ENCODE peak calls at places on chromosome 5, in six cellular contexts. One of them, this sample, is unnamed.

GRCh38 chr5:33227746-33228145 is 213.0 kb upstream of the TARS1 start:
- DNase-seq in ureter: no peak
- DNase-seq in neural crest cell: no peak
- DNase-seq in body of pancreas: no peak
- DNase-seq in stimulated activated CD4-positive, alpha-beta T cell treated with anti-CD3 and anti-CD28 coated beads, Interleukin-1b, Interleukin-23, amount 100 ng/mL, for 24 hours: no peak
- DNase-seq in foreskin fibroblast: no peak
- DNase-seq in this sample: no peak

GRCh38 chr5:143002459-143003327 is 232.5 kb downstream of the ARHGAP26 start:
- DNase-seq in ureter: no peak
- DNase-seq in neural crest cell: no peak
- DNase-seq in body of pancreas: no peak
- DNase-seq in stimulated activated CD4-positive, alpha-beta T cell treated with anti-CD3 and anti-CD28 coated beads, Interleukin-1b, Interleukin-23, amount 100 ng/mL, for 24 hours: no peak
- DNase-seq in foreskin fibroblast: peak
- DNase-seq in this sample: peak

GRCh38 chr5:11013793-11014192 is 252.8 kb upstream of the DAP start:
- DNase-seq in ureter: no peak
- DNase-seq in neural crest cell: no peak
- DNase-seq in body of pancreas: peak
- DNase-seq in stimulated activated CD4-positive, alpha-beta T cell treated with anti-CD3 and anti-CD28 coated beads, Interleukin-1b, Interleukin-23, amount 100 ng/mL, for 24 hours: no peak
- DNase-seq in foreskin fibroblast: no peak
- DNase-seq in this sample: no peak

GRCh38 chr5:113446358-113446927 is 11.7 kb upstream of the TSSK1B start:
- DNase-seq in ureter: no peak
- DNase-seq in neural crest cell: no peak
- DNase-seq in body of pancreas: no peak
- DNase-seq in stimulated activated CD4-positive, alpha-beta T cell treated with anti-CD3 and anti-CD28 coated beads, Interleukin-1b, Interleukin-23, amount 100 ng/mL, for 24 hours: no peak
- DNase-seq in foreskin fibroblast: no peak
- DNase-seq in this sample: no peak

GRCh38 chr5:128574041-128574440 is 36.0 kb upstream of the FBN2 start:
- DNase-seq in ureter: no peak
- DNase-seq in neural crest cell: no peak
- DNase-seq in body of pancreas: no peak
- DNase-seq in stimulated activated CD4-positive, alpha-beta T cell treated with anti-CD3 and anti-CD28 coated beads, Interleukin-1b, Interleukin-23, amount 100 ng/mL, for 24 hours: no peak
- DNase-seq in foreskin fibroblast: peak
- DNase-seq in this sample: no peak

GRCh38 chr5:173963867-173964429 is 25.0 kb upstream of the C5orf47 start:
- DNase-seq in ureter: no peak
- DNase-seq in neural crest cell: peak
- DNase-seq in body of pancreas: no peak
- DNase-seq in stimulated activated CD4-positive, alpha-beta T cell treated with anti-CD3 and anti-CD28 coated beads, Interleukin-1b, Interleukin-23, amount 100 ng/mL, for 24 hours: no peak
- DNase-seq in foreskin fibroblast: no peak
- DNase-seq in this sample: no peak

GRCh38 chr5:136808756-136809155 is 443.4 kb upstream of the TRPC7 start:
- DNase-seq in ureter: no peak
- DNase-seq in neural crest cell: no peak
- DNase-seq in body of pancreas: no peak
- DNase-seq in stimulated activated CD4-positive, alpha-beta T cell treated with anti-CD3 and anti-CD28 coated beads, Interleukin-1b, Interleukin-23, amount 100 ng/mL, for 24 hours: no peak
- DNase-seq in foreskin fibroblast: no peak
- DNase-seq in this sample: no peak

GRCh38 chr5:78594946-78595921 is 53.3 kb downstream of the LHFPL2 start:
- DNase-seq in ureter: peak
- DNase-seq in neural crest cell: no peak
- DNase-seq in body of pancreas: peak
- DNase-seq in stimulated activated CD4-positive, alpha-beta T cell treated with anti-CD3 and anti-CD28 coated beads, Interleukin-1b, Interleukin-23, amount 100 ng/mL, for 24 hours: no peak
- DNase-seq in foreskin fibroblast: peak
- DNase-seq in this sample: no peak

GRCh38 chr5:73311291-73312110 is 137.1 kb downstream of the FOXD1 start:
- DNase-seq in ureter: no peak
- DNase-seq in neural crest cell: no peak
- DNase-seq in body of pancreas: no peak
- DNase-seq in stimulated activated CD4-positive, alpha-beta T cell treated with anti-CD3 and anti-CD28 coated beads, Interleukin-1b, Interleukin-23, amount 100 ng/mL, for 24 hours: no peak
- DNase-seq in foreskin fibroblast: peak
- DNase-seq in this sample: no peak

GRCh38 chr5:74021090-74021489 is 395.1 kb downstream of the ARHGEF28 start:
- DNase-seq in ureter: no peak
- DNase-seq in neural crest cell: no peak
- DNase-seq in body of pancreas: no peak
- DNase-seq in stimulated activated CD4-positive, alpha-beta T cell treated with anti-CD3 and anti-CD28 coated beads, Interleukin-1b, Interleukin-23, amount 100 ng/mL, for 24 hours: no peak
- DNase-seq in foreskin fibroblast: no peak
- DNase-seq in this sample: no peak

GRCh38 chr5:132011561-132012384 is at the start of gene ACSL6:
- DNase-seq in ureter: peak
- DNase-seq in neural crest cell: peak
- DNase-seq in body of pancreas: peak
- DNase-seq in stimulated activated CD4-positive, alpha-beta T cell treated with anti-CD3 and anti-CD28 coated beads, Interleukin-1b, Interleukin-23, amount 100 ng/mL, for 24 hours: no peak
- DNase-seq in foreskin fibroblast: no peak
- DNase-seq in this sample: no peak

GRCh38 chr5:53815471-53815870 is 255.0 kb downstream of the NDUFS4 start:
- DNase-seq in ureter: no peak
- DNase-seq in neural crest cell: no peak
- DNase-seq in body of pancreas: no peak
- DNase-seq in stimulated activated CD4-positive, alpha-beta T cell treated with anti-CD3 and anti-CD28 coated beads, Interleukin-1b, Interleukin-23, amount 100 ng/mL, for 24 hours: no peak
- DNase-seq in foreskin fibroblast: no peak
- DNase-seq in this sample: no peak

GRCh38 chr5:120062515-120062917 is 401.6 kb upstream of the PRR16 start:
- DNase-seq in ureter: no peak
- DNase-seq in neural crest cell: no peak
- DNase-seq in body of pancreas: no peak
- DNase-seq in stimulated activated CD4-positive, alpha-beta T cell treated with anti-CD3 and anti-CD28 coated beads, Interleukin-1b, Interleukin-23, amount 100 ng/mL, for 24 hours: no peak
- DNase-seq in foreskin fibroblast: peak
- DNase-seq in this sample: no peak

GRCh38 chr5:40521925-40522324 is 157.8 kb upstream of the PTGER4 start:
- DNase-seq in ureter: no peak
- DNase-seq in neural crest cell: no peak
- DNase-seq in body of pancreas: no peak
- DNase-seq in stimulated activated CD4-positive, alpha-beta T cell treated with anti-CD3 and anti-CD28 coated beads, Interleukin-1b, Interleukin-23, amount 100 ng/mL, for 24 hours: no peak
- DNase-seq in foreskin fibroblast: no peak
- DNase-seq in this sample: no peak

GRCh38 chr5:65171645-65172044 is 310.1 kb downstream of the ADAMTS6 start:
- DNase-seq in ureter: no peak
- DNase-seq in neural crest cell: no peak
- DNase-seq in body of pancreas: no peak
- DNase-seq in stimulated activated CD4-positive, alpha-beta T cell treated with anti-CD3 and anti-CD28 coated beads, Interleukin-1b, Interleukin-23, amount 100 ng/mL, for 24 hours: no peak
- DNase-seq in foreskin fibroblast: no peak
- DNase-seq in this sample: no peak

GRCh38 chr5:171808951-171809350 is 23.3 kb downstream of the SMIM23 start:
- DNase-seq in ureter: no peak
- DNase-seq in neural crest cell: no peak
- DNase-seq in body of pancreas: no peak
- DNase-seq in stimulated activated CD4-positive, alpha-beta T cell treated with anti-CD3 and anti-CD28 coated beads, Interleukin-1b, Interleukin-23, amount 100 ng/mL, for 24 hours: no peak
- DNase-seq in foreskin fibroblast: peak
- DNase-seq in this sample: no peak

GRCh38 chr5:8568858-8569257 is 699.9 kb downstream of the MTRR start:
- DNase-seq in ureter: no peak
- DNase-seq in neural crest cell: no peak
- DNase-seq in body of pancreas: no peak
- DNase-seq in stimulated activated CD4-positive, alpha-beta T cell treated with anti-CD3 and anti-CD28 coated beads, Interleukin-1b, Interleukin-23, amount 100 ng/mL, for 24 hours: no peak
- DNase-seq in foreskin fibroblast: no peak
- DNase-seq in this sample: no peak